ENCODE peak calls at places on chromosomes 12 and 14, in six cellular contexts. Q, T, Z, N, K and B are unnamed samples.

GRCh38 chr12:58844161-58844560 is 76.1 kb downstream of the LRIG3 start:
- DNase-seq in Q (no peak), T (no peak), Z (no peak), N (no peak), K (no peak), B (peak)

GRCh38 chr12:62642509-62642908 is 175.9 kb downstream of the MON2 start:
- DNase-seq in Q (no peak), T (no peak), Z (no peak), N (no peak), K (no peak), B (no peak)

GRCh38 chr12:130858084-130858483 is 13.8 kb upstream of the RAN start:
- DNase-seq in Q (no peak), T (no peak), Z (no peak), N (no peak), K (no peak), B (no peak)

GRCh38 chr14:64968651-64969050 is 3.5 kb downstream of the RAB15 start:
- DNase-seq in Q (no peak), T (no peak), Z (no peak), N (no peak), K (no peak), B (no peak)

GRCh38 chr12:49847161-49847560 is 4.3 kb upstream of the BCDIN3D start:
- DNase-seq in Q (no peak), T (no peak), Z (no peak), N (peak), K (no peak), B (no peak)

GRCh38 chr12:112971248-112971647 is 7.1 kb upstream of the OAS2 start:
- DNase-seq in Q (no peak), T (no peak), Z (peak), N (no peak), K (peak), B (no peak)

GRCh38 chr14:65096323-65097089 is 5.8 kb downstream of the MAX start:
- DNase-seq in Q (peak), T (no peak), Z (peak), N (no peak), K (no peak), B (peak)

GRCh38 chr12:34392741-34393085 is 370.4 kb downstream of the ALG10 start:
- DNase-seq in Q (no peak), T (no peak), Z (no peak), N (no peak), K (no peak), B (no peak)

GRCh38 chr12:116385486-116386217 is 108.2 kb upstream of the MED13L start:
- DNase-seq in Q (no peak), T (no peak), Z (no peak), N (no peak), K (no peak), B (no peak)

GRCh38 chr14:28756896-28757570 is 9.6 kb upstream of the FOXG1 start:
- DNase-seq in Q (no peak), T (no peak), Z (peak), N (peak), K (peak), B (peak)

GRCh38 chr12:130452546-130452945 is 114.9 kb downstream of the PIWIL1 start:
- DNase-seq in Q (no peak), T (no peak), Z (no peak), N (no peak), K (no peak), B (no peak)

GRCh38 chr14:90644882-90645281 is 171.3 kb downstream of the TTC7B start:
- DNase-seq in Q (no peak), T (no peak), Z (peak), N (no peak), K (peak), B (peak)

GRCh38 chr14:97283450-97284230 is 486.5 kb downstream of the VRK1 start:
- DNase-seq in Q (no peak), T (no peak), Z (no peak), N (no peak), K (no peak), B (no peak)

GRCh38 chr12:98221243-98221808 is 294.1 kb upstream of the TMPO start:
- DNase-seq in Q (no peak), T (no peak), Z (no peak), N (no peak), K (no peak), B (no peak)

GRCh38 chr14:61547186-61548121 is 147.9 kb upstream of the HIF1A start:
- DNase-seq in Q (no peak), T (no peak), Z (peak), N (no peak), K (peak), B (peak)

GRCh38 chr12:24121911-24122310 is 172.4 kb upstream of the SOX5 start:
- DNase-seq in Q (no peak), T (no peak), Z (no peak), N (no peak), K (no peak), B (no peak)

GRCh38 chr12:71426030-71426570 is 13.5 kb upstream of the LGR5 start:
- DNase-seq in Q (no peak), T (no peak), Z (peak), N (no peak), K (no peak), B (no peak)

GRCh38 chr12:100717733-100718067 is 76.9 kb upstream of the ANO4 start:
- DNase-seq in Q (no peak), T (no peak), Z (no peak), N (no peak), K (no peak), B (peak)

GRCh38 chr12:130139971-130140547 is 22.2 kb upstream of the FZD10 start:
- DNase-seq in Q (no peak), T (no peak), Z (no peak), N (no peak), K (no peak), B (no peak)

GRCh38 chr12:131806654-131807053 is 21.5 kb upstream of the MMP17 start:
- DNase-seq in Q (no peak), T (no peak), Z (no peak), N (no peak), K (no peak), B (no peak)

GRCh38 chr12:11650279-11650696 is 814 bp downstream of the ETV6 start:
- DNase-seq in Q (peak), T (no peak), Z (no peak), N (no peak), K (no peak), B (no peak)

GRCh38 chr14:53955671-53956426 is 776 bp downstream of the BMP4 start:
- DNase-seq in Q (peak), T (no peak), Z (peak), N (no peak), K (no peak), B (peak)

GRCh38 chr14:69636051-69636639 is 24.7 kb downstream of the SUSD6 start:
- DNase-seq in Q (no peak), T (no peak), Z (peak), N (peak), K (no peak), B (no peak)

GRCh38 chr12:47818701-47819543 is 781 bp downstream of the HDAC7 start:
- DNase-seq in Q (peak), T (no peak), Z (peak), N (peak), K (no peak), B (no peak)

GRCh38 chr14:68403191-68403781 is 389.6 kb downstream of the ZFP36L1 start:
- DNase-seq in Q (no peak), T (no peak), Z (no peak), N (no peak), K (no peak), B (no peak)

GRCh38 chr12:81395431-81395830 is 317.6 kb downstream of the ACSS3 start:
- DNase-seq in Q (no peak), T (no peak), Z (no peak), N (no peak), K (no peak), B (no peak)

GRCh38 chr12:117907108-117907689 is 61.6 kb downstream of the KSR2 start:
- DNase-seq in Q (no peak), T (no peak), Z (no peak), N (no peak), K (no peak), B (no peak)

GRCh38 chr12:9673404-9674225 is 4.1 kb downstream of the CLEC2D start:
- DNase-seq in Q (peak), T (peak), Z (peak), N (peak), K (peak), B (peak)

GRCh38 chr14:81450100-81450531 is 50.0 kb upstream of the STON2 start:
- DNase-seq in Q (no peak), T (no peak), Z (no peak), N (no peak), K (no peak), B (no peak)

GRCh38 chr14:46259536-46259935 is 392.0 kb downstream of the RPL10L start:
- DNase-seq in Q (no peak), T (no peak), Z (no peak), N (no peak), K (no peak), B (no peak)

GRCh38 chr14:71931492-71932228 is 569 bp upstream of the RGS6 start:
- DNase-seq in Q (no peak), T (no peak), Z (no peak), N (no peak), K (no peak), B (no peak)
- H3K4me3 ChIP-seq in Q (peak), T (peak), Z (no peak), N (no peak), K (no peak), B (no peak)

DNA sequence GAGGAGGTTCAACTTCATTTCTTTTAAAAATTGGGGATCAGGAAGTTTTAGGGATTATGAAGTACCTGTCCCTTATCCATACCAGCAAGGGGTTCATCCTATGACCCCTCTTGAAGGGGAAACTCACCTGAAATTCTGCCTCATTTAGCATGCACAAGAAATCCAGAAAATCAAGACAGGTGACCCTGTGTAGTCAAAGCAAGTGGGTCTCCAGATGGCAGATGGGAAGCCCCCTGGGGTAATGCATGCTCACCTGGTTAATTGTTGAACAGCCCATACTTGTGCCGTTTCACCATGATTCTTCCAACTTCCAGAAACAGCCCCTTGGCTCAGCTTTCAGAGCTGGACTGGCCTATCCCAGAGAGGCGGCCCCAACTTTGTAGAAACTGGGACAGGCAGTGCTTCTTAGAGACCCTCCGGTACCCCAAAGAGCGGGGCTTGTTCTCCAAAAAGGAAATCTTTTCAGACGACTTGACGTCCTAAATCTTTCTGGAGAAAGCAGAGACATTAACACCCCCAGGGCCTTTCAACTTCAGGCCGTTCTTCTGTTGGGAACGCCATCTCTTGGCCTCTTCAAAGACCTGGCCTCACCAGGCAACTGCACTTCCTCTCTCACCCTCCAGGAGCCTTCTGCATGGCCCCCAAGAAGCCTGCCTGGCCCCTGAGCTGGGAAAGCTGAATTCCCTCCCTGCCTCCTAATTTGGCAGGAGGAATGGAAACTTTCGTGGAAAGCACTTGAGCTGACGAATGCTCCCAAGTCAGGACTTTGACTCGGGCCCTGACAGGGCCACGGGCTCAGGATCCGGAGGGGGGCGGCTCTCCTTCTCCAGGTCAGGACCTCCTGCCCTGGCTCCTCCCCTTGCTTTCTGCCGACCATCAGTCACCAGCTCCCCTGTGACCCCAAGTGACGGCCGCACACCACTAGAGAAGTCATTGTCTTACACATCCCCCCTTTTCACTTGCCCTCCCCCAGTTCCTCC is 66.1 kb upstream of the ESRRB start:
- DNase-seq in Q (no peak), T (no peak), Z (peak), N (no peak), K (no peak), B (no peak)
- TF ChIP-seq CTCF in Q (no peak), T (no peak), Z (peak), N (no peak), K (no peak), B (no peak)

GRCh38 chr12:20369164-20370000 is 1.0 kb downstream of the PDE3A start:
- DNase-seq in Q (peak), T (no peak), Z (peak), N (no peak), K (peak), B (peak)
- H3K4me3 ChIP-seq in Q (peak), T (peak), Z (peak), N (no peak), K (peak), B (peak)

GRCh38 chr14:41641690-41642089 is 35.0 kb downstream of the LRFN5 start:
- DNase-seq in Q (no peak), T (no peak), Z (no peak), N (no peak), K (no peak), B (no peak)

GRCh38 chr14:41642402-41643195 is 35.9 kb downstream of the LRFN5 start:
- DNase-seq in Q (no peak), T (no peak), Z (peak), N (no peak), K (no peak), B (no peak)

DNA sequence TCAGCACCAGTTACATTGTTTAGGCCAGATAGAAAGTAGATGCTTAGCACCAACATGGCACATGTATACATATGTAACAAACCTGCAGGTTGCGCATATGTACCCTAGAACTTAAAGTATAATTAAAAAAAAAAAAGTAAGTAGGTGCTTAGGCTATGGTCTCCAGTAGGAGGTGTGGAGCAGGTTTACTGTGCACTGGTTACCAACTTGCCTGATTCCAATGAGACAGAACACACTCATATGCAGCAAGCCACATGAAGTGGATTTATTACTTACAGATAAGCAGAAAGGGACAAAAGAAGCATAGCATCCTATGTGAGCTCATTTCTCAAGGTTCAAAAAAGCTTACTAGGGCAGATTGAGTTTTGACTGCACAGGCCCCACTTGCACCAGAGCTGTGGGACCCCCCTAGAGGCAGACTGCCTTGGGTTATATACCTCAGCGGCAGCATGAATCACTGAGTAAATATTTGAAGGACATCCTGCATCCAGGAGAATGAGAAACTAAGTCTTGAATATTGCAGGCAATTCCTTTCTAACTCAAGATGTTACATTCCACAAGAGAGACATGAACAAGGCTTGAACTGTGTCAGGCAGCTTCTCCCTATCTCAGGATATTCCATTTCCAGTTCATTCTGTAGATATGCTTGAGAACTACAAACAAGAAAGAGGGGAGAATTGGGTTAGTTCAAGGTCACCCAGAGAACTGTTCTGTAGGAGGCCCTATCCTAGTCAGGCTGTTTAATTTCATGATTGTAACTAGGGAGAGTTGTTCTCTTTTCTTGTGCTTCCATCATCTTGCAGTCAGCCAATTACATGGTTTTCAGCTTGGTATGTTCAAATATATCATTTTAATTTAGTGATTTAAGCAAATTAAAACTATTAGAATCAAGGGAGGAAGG is 30.1 kb downstream of the LRFN5 start:
- DNase-seq in Q (no peak), T (no peak), Z (no peak), N (no peak), K (peak), B (no peak)
- TF ChIP-seq CTCF in Q (no peak), T (no peak), Z (no peak), N (no peak), K (no peak), B (no peak)

GRCh38 chr14:89352976-89353817 is 63.8 kb downstream of the FOXN3 start:
- DNase-seq in Q (no peak), T (no peak), Z (no peak), N (no peak), K (no peak), B (no peak)

GRCh38 chr14:89351364-89351957 is 65.6 kb downstream of the FOXN3 start:
- DNase-seq in Q (peak), T (no peak), Z (peak), N (peak), K (peak), B (no peak)

GRCh38 chr14:89349196-89350008 is 67.6 kb downstream of the FOXN3 start:
- DNase-seq in Q (peak), T (no peak), Z (peak), N (peak), K (no peak), B (no peak)

GRCh38 chr14:89348726-89349125 is 68.3 kb downstream of the FOXN3 start:
- DNase-seq in Q (peak), T (no peak), Z (no peak), N (no peak), K (no peak), B (no peak)

GRCh38 chr14:89351958-89352404 is 65.1 kb downstream of the FOXN3 start:
- DNase-seq in Q (peak), T (no peak), Z (no peak), N (no peak), K (no peak), B (no peak)
- H3K4me3 ChIP-seq in Q (no peak), T (no peak), Z (no peak), N (peak), K (no peak), B (no peak)

GRCh38 chr12:110906088-110906487 is 14.3 kb downstream of the MYL2 start:
- DNase-seq in Q (no peak), T (no peak), Z (no peak), N (peak), K (no peak), B (no peak)
- TF ChIP-seq CTCF in Q (no peak), T (no peak), Z (no peak), N (peak), K (no peak), B (no peak)

GRCh38 chr12:27334052-27334720 is 1.6 kb downstream of the BMAL2 start:
- DNase-seq in Q (no peak), T (no peak), Z (no peak), N (no peak), K (no peak), B (peak)
- H3K4me3 ChIP-seq in Q (peak), T (peak), Z (no peak), N (no peak), K (peak), B (peak)